ENCODE peak calls at places on chromosomes 2 and 18, in six cellular contexts. W is activated T-helper 1 cell treated with anti-CD3 and anti-CD28 coated beads, Interleukin-2, amount 50 U/mL, for 16 hours; N is ACHN; J is DMS79 treated with DMSO at 0.1 percent for 48 hours; E is neuronal stem cell; Z is sigmoid colon. Y is an unnamed sample.

GRCh38 chr2:24592436-24593100 is 101.5 kb downstream of the NCOA1 start:
- DNase-seq in W (no peak), N (no peak), J (no peak), E (no peak), Z (no peak), Y (no peak)

GRCh38 chr18:2641638-2642037 is 13.9 kb upstream of the SMCHD1 start:
- DNase-seq in W (no peak), N (peak), J (peak), E (no peak), Z (no peak), Y (no peak)

GRCh38 chr2:206323486-206323885 is 49.0 kb downstream of the ZDBF2 start:
- DNase-seq in W (no peak), N (no peak), J (no peak), E (no peak), Z (no peak), Y (no peak)

GRCh38 chr2:190578158-190579057 is 43.9 kb upstream of the NEMP2 start:
- DNase-seq in W (no peak), N (no peak), J (no peak), E (no peak), Z (no peak), Y (no peak)

GRCh38 chr18:41456791-41457190 is 498.2 kb upstream of the PIK3C3 start:
- DNase-seq in W (no peak), N (no peak), J (no peak), E (no peak), Z (no peak), Y (no peak)

GRCh38 chr2:28623582-28624405 is 127.8 kb upstream of the PPP1CB start:
- DNase-seq in W (no peak), N (no peak), J (no peak), E (no peak), Z (no peak), Y (no peak)

GRCh38 chr2:144349674-144350073 is 170.2 kb downstream of the ZEB2 start:
- DNase-seq in W (no peak), N (no peak), J (no peak), E (no peak), Z (no peak), Y (no peak)

GRCh38 chr2:70931376-70932000 is 4.2 kb upstream of the ATP6V1B1 start:
- DNase-seq in W (no peak), N (no peak), J (no peak), E (no peak), Z (no peak), Y (no peak)

GRCh38 chr2:10355471-10356458 is 53.1 kb downstream of the HPCAL1 start:
- DNase-seq in W (no peak), N (peak), J (peak), E (no peak), Z (no peak), Y (no peak)

GRCh38 chr18:66226782-66227181 is 377.1 kb downstream of the CDH19 start:
- DNase-seq in W (no peak), N (no peak), J (no peak), E (no peak), Z (no peak), Y (no peak)

GRCh38 chr2:39631715-39632114 is 34.0 kb upstream of the TMEM178A start:
- DNase-seq in W (no peak), N (no peak), J (no peak), E (no peak), Z (no peak), Y (no peak)

GRCh38 chr2:144747571-144747970 is 227.7 kb upstream of the ZEB2 start:
- DNase-seq in W (no peak), N (no peak), J (no peak), E (no peak), Z (no peak), Y (no peak)

GRCh38 chr2:44093970-44094369 is 74.7 kb upstream of the PPM1B start:
- DNase-seq in W (no peak), N (no peak), J (no peak), E (no peak), Z (no peak), Y (no peak)

GRCh38 chr2:238864207-238865014 is 16.5 kb downstream of the TWIST2 start:
- DNase-seq in W (no peak), N (peak), J (no peak), E (peak), Z (peak), Y (no peak)

GRCh38 chr2:221572180-221572820 is at the start of gene EPHA4:
- DNase-seq in W (peak), N (peak), J (peak), E (peak), Z (peak), Y (peak)

GRCh38 chr2:12931211-12931844 is 214.6 kb downstream of the TRIB2 start:
- DNase-seq in W (no peak), N (peak), J (peak), E (no peak), Z (no peak), Y (no peak)

GRCh38 chr2:28678944-28679343 is 72.7 kb upstream of the PPP1CB start:
- DNase-seq in W (no peak), N (no peak), J (no peak), E (no peak), Z (no peak), Y (no peak)

GRCh38 chr2:240624011-240624949 is 1.0 kb upstream of the GPR35 start:
- DNase-seq in W (no peak), N (no peak), J (no peak), E (no peak), Z (peak), Y (no peak)

GRCh38 chr18:47343291-47343690 is 91.8 kb upstream of the SKOR2 start:
- DNase-seq in W (no peak), N (no peak), J (no peak), E (no peak), Z (no peak), Y (no peak)

GRCh38 chr18:10923225-10923624 is 226.1 kb downstream of the PIEZO2 start:
- DNase-seq in W (no peak), N (no peak), J (no peak), E (no peak), Z (no peak), Y (no peak)

GRCh38 chr2:237922641-237923361 is 44.0 kb upstream of the UBE2F start:
- DNase-seq in W (no peak), N (no peak), J (peak), E (no peak), Z (peak), Y (no peak)

GRCh38 chr18:3213231-3214059 is 6.3 kb downstream of the MYOM1 start:
- DNase-seq in W (no peak), N (no peak), J (no peak), E (no peak), Z (no peak), Y (no peak)

GRCh38 chr18:3689091-3689490 is 239.1 kb downstream of the TGIF1 start:
- DNase-seq in W (no peak), N (no peak), J (peak), E (no peak), Z (no peak), Y (no peak)

GRCh38 chr2:61091485-61091884 is 25.8 kb downstream of the SANBR start:
- DNase-seq in W (no peak), N (no peak), J (no peak), E (no peak), Z (no peak), Y (no peak)

GRCh38 chr2:28319118-28320008 is 73.3 kb upstream of the FOSL2 start:
- DNase-seq in W (no peak), N (no peak), J (no peak), E (no peak), Z (no peak), Y (no peak)

GRCh38 chr2:234548720-234549420 is 52.0 kb upstream of the ARL4C start:
- DNase-seq in W (no peak), N (no peak), J (no peak), E (no peak), Z (peak), Y (no peak)

GRCh38 chr2:85265304-85265703 is 62.5 kb downstream of the TGOLN2 start:
- DNase-seq in W (no peak), N (no peak), J (no peak), E (no peak), Z (peak), Y (no peak)

GRCh38 chr2:106990307-106990706 is 104.3 kb upstream of the ST6GAL2 start:
- DNase-seq in W (no peak), N (no peak), J (no peak), E (no peak), Z (no peak), Y (no peak)

Y was measured in mesothelial cell of epicardium.